ENCODE peak calls at places on chromosomes 6 and 20, in seven cellular contexts. Y is IMR-90, I is A549, G is heart left ventricle, D is body of pancreas, L is prostate gland, F is ovary. S is an unnamed sample.
A peak's percentile ranks its signal among the peaks of the same experiment; 100 is the strongest.

GRCh38 chr6:62285612-62286469 is at the start of gene KHDRBS2:
- DNase-seq in Y (no peak), I (peak; percentile 1), G (peak; percentile 73), D (peak; percentile 81), L (peak; percentile 41), F (peak; percentile 32), S (peak; percentile 60)

GRCh38 chr20:63469019-63469712 is 3.3 kb downstream of the KCNQ2 start:
- DNase-seq in Y (no peak), I (no peak), G (no peak), D (no peak), L (no peak), F (no peak), S (no peak)

GRCh38 chr6:24931296-24931695 is 4.5 kb downstream of the RIPOR2 start:
- DNase-seq in Y (peak; percentile 40), I (no peak), G (no peak), D (no peak), L (no peak), F (no peak), S (no peak)

GRCh38 chr6:112701201-112701600 is 354.1 kb downstream of the RFPL4B start:
- DNase-seq in Y (peak; percentile 62), I (no peak), G (peak; percentile 29), D (no peak), L (no peak), F (peak; percentile 25), S (no peak)

GRCh38 chr20:62356143-62356947 is 10.8 kb downstream of the LAMA5 start:
- DNase-seq in Y (no peak), I (no peak), G (peak; percentile 66), D (peak; percentile 17), L (no peak), F (peak; percentile 65), S (no peak)

GRCh38 chr6:130001229-130001554 is 17.2 kb upstream of the L3MBTL3 start:
- DNase-seq in Y (no peak), I (no peak), G (no peak), D (no peak), L (no peak), F (no peak), S (no peak)

GRCh38 chr20:58213112-58213511 is 15.3 kb downstream of the ANKRD60 start:
- DNase-seq in Y (no peak), I (peak; percentile 48), G (no peak), D (no peak), L (no peak), F (no peak), S (no peak)

GRCh38 chr6:19524787-19525186 is 312.4 kb upstream of the ID4 start:
- DNase-seq in Y (no peak), I (no peak), G (no peak), D (no peak), L (no peak), F (no peak), S (no peak)

GRCh38 chr6:140684776-140685550 is 1310.5 kb upstream of the CITED2 start:
- DNase-seq in Y (no peak), I (no peak), G (no peak), D (no peak), L (no peak), F (no peak), S (no peak)

GRCh38 chr6:34393191-34393967 is 910 bp upstream of the NUDT3 start:
- DNase-seq in Y (no peak), I (no peak), G (no peak), D (no peak), L (peak; percentile 23), F (no peak), S (no peak)

GRCh38 chr20:9332783-9333482 is 181.5 kb upstream of the LAMP5 start:
- DNase-seq in Y (no peak), I (no peak), G (no peak), D (no peak), L (no peak), F (no peak), S (no peak)

GRCh38 chr20:25273046-25273445 is 25.2 kb downstream of the PYGB start:
- DNase-seq in Y (no peak), I (no peak), G (peak; percentile 18), D (no peak), L (no peak), F (no peak), S (no peak)

GRCh38 chr20:46230811-46231282 is 77.5 kb downstream of the CDH22 start:
- DNase-seq in Y (peak; percentile 24), I (no peak), G (peak; percentile 60), D (no peak), L (no peak), F (no peak), S (no peak)

GRCh38 chr6:156780117-156780641 is 3.0 kb downstream of the ARID1B start:
- DNase-seq in Y (peak; percentile 96), I (peak; percentile 38), G (no peak), D (peak; percentile 53), L (peak; percentile 89), F (no peak), S (peak; percentile 43)

GRCh38 chr6:143896096-143896880 is 32.0 kb downstream of the ZC2HC1B start:
- DNase-seq in Y (no peak), I (no peak), G (no peak), D (no peak), L (peak; percentile 72), F (no peak), S (no peak)

DNA sequence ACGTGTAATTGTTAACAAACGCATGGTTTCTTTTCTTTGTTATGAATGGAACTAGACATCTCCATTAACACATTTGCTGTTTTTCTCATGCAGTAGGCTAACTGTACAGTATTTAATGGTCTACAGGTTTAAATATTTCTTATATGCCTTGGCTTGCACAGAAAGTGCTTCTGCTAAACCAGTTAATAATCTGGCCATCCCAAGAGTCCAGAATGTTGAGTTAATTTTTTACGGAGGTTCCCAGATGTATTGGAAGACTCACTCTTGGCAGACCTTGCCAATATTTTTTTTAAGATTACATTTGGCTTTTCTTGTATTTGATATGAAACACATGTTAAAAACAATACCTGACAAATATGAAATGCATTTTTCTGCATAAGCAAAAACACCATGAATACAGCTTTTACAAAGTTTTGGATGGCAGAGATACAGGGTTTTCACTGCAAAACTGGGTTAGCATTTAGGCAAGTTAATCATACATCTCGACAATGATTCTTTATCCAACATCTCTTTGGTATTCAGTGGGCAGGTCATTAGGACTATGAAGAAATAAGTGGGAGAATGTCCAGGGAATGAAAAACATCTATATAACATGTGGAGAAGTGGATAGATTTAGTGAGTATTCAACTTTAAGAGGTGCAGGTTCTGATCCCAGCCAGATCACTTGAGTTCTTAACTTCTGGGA is 94.0 kb downstream of the SGK1 start:
- DNase-seq in Y (peak; percentile 55), I (no peak), G (no peak), D (no peak), L (no peak), F (no peak), S (no peak)
- H3K4me3 ChIP-seq in Y (no peak overlapping the region), I (no peak overlapping the region), G (no peak overlapping the region), D (no peak overlapping the region), L (no peak overlapping the region), F (no peak overlapping the region), S (no peak overlapping the region)

DNA sequence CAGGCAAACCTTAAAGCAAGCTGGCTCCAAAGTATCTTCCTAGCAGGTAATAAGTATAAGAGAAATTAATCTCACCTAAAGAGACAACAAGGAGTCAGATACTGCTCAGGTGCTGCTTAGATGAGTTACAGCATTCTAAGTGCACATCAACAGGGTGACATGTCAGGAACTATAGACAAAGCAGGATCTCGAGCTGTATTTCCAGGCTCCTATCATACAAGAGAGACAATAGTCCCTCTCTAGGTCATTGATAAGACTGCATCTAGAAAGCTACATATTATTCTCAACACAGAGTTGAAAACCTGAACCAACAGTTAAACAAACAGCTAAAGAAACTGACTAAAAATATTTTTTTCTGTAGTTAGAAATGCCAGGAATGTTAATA is 3.9 kb downstream of the PTPRK start:
- DNase-seq in Y (peak; percentile 48), I (no peak), G (no peak), D (no peak), L (no peak), F (no peak), S (no peak)
- TF ChIP-seq CTCF in Y (peak; percentile 35), I (no peak), G (no peak), D (peak; percentile 32), L (no peak), F (no peak), S (no peak)

DNA sequence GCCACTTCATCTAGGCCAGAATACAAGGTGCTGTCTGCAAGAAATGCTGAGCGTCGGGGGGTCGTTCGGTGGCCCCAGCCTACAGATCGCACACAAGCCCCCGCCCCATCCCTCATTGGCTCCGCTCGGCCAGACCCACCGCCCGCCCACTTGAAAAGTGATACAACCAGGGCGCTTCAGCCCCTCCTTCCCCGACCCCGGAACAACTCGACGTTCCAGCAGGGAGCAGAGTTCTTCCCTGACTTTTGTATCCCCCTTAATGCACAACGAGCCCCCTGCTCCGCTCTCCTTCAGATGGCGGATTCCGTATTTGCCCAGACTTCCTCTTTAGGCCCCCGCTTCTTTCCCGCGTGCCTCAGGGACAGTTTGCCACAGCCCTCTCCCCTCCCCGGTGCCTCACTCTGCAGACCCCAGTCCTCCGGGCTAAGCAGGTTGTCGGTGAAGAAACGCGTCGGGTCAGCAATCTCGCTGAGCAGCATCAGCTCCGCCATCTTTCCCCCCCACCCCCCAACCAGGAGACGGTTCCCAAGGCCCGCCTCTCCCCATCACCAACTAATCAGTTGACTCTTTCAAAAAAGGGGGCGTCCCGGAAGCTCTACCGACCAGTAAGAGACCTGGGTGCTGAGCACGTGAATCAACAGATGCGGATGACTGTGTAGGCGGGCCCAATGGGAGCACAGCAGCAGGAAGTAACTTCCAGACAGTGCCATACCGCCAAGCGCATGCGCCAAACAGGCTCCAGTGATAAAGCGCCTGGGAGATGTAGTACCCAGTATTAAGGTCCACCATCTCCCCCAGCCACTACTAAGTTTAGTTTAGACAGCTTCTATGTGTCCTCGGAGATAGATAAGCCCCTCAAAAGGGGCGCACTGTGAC is at the start of gene ATF6B:
- DNase-seq in Y (peak; percentile 100), I (peak; percentile 98), G (peak; percentile 100), D (peak; percentile 100), L (peak; percentile 99), F (peak; percentile 97), S (peak; percentile 96)
- TF ChIP-seq POLR2A in Y (peak; percentile 55), I (peak; percentile 33), G (peak; percentile 43), D (peak; percentile 81), L (peak; percentile 51), F (peak; percentile 68), S (peak; percentile 54)

GRCh38 chr20:38806855-38807655 is 1.6 kb downstream of the PPP1R16B start:
- DNase-seq in Y (no peak), I (no peak), G (no peak), D (no peak), L (no peak), F (no peak), S (no peak)

GRCh38 chr20:38805958-38806854 is 709 bp downstream of the PPP1R16B start:
- DNase-seq in Y (no peak), I (no peak), G (no peak), D (no peak), L (no peak), F (no peak), S (no peak)

GRCh38 chr20:38804243-38804642 is 1.3 kb upstream of the PPP1R16B start:
- DNase-seq in Y (no peak), I (no peak), G (no peak), D (no peak), L (no peak), F (no peak), S (no peak)

GRCh38 chr20:38804682-38805501 is 605 bp upstream of the PPP1R16B start:
- DNase-seq in Y (no peak), I (no peak), G (no peak), D (no peak), L (no peak), F (no peak), S (no peak)

DNA sequence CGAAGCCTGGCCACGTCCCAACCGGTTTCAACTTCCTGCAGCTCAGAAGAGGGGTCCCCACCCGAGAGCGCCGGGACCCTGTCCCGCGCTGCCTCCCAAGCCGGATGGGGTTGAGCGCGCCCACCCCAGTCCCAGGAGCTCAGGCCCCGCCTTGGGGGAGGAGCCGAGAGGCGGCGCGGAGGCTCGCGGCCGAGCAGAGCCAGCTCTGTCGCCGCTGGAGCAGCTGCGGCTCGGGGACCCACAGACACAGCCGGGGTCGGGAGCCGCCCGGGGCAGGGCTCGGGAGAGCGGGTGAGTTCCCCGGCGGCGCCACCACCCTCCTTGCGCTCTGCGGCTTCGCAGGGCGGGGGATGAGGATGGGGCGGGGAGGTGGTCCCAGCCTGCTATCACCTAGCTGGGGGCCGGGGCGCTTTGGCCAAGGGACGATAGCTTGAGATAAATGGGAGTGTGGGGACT is at the start of gene PPP1R16B:
- DNase-seq in Y (no peak), I (peak; percentile 26), G (peak; percentile 62), D (peak; percentile 20), L (no peak), F (no peak), S (no peak)
- H3K4me3 ChIP-seq in Y (no peak within 1 kb of the TSS), I (peak within 1 kb of the TSS; percentile 61), G (peak within 1 kb of the TSS; percentile 73), D (no peak within 1 kb of the TSS), L (peak within 1 kb of the TSS; percentile 31), F (peak within 1 kb of the TSS; percentile 43), S (peak within 1 kb of the TSS; percentile 48)

S was measured in uterus.